ENCODE peak calls at places on chromosomes 4 and X, in four cellular contexts. P is heart right ventricle, Q is lower lobe of right lung, Y is kidney. L is an unnamed sample.

GRCh38 chr4:5790546-5790857 is 79.5 kb downstream of the EVC start:
- DNase-seq in Y (no peak), P (no peak), Q (no peak), L (no peak)

GRCh38 chr4:173231916-173232315 is 63.3 kb downstream of the GALNT7 start:
- DNase-seq in Y (no peak), P (no peak), Q (no peak), L (no peak)

GRCh38 chr4:52937829-52938228 is 75.7 kb downstream of the RASL11B start:
- DNase-seq in Q (no peak), Y (no peak), P (no peak), L (no peak)

GRCh38 chr4:37604464-37604863 is 81.7 kb downstream of the RELL1 start:
- DNase-seq in Y (no peak), Q (no peak), P (no peak), L (no peak)

GRCh38 chr4:80070880-80071620 is 2.0 kb downstream of the ANTXR2 start:
- DNase-seq in Q (no peak), Y (no peak), P (no peak), L (no peak)

GRCh38 chr4:5500165-5500564 is 208.2 kb downstream of the EVC2 start:
- DNase-seq in P (no peak), Q (no peak), Y (no peak), L (no peak)

GRCh38 chr4:141248029-141248428 is 27.3 kb downstream of the ZNF330 start:
- DNase-seq in Y (no peak), Q (peak; percentile 74), P (no peak), L (no peak)

GRCh38 chrX:22032084-22032483 is at the start of gene PHEX:
- DNase-seq in Q (no peak), Y (no peak), P (no peak), L (no peak)

GRCh38 chr4:139085141-139085540 is 69.6 kb downstream of the NOCT start:
- DNase-seq in P (no peak), Y (no peak), Q (no peak), L (no peak)

GRCh38 chrX:19174401-19175025 is 52.2 kb upstream of the ADGRG2 start:
- DNase-seq in P (peak; percentile 9), Q (no peak), Y (no peak), L (no peak)

GRCh38 chr4:112523764-112524505 is 8.0 kb upstream of the NEUROG2 start:
- DNase-seq in P (peak; percentile 65), Y (peak; percentile 80), Q (peak; percentile 70), L (no peak)

GRCh38 chr4:69133993-69134392 is 37.7 kb downstream of the UGT2B7 start:
- DNase-seq in Y (no peak), Q (no peak), P (no peak), L (no peak)

GRCh38 chrX:110420771-110421498 is 62.3 kb downstream of the RTL9 start:
- DNase-seq in P (no peak), Y (no peak), Q (no peak), L (no peak)

GRCh38 chr4:124697441-124697840 is 15.1 kb downstream of the ANKRD50 start:
- DNase-seq in Q (no peak), Y (no peak), P (no peak), L (no peak)
- H3K4me3 ChIP-seq in Q (no peak overlapping the region), Y (no peak overlapping the region), P (no peak overlapping the region), L (no peak overlapping the region)

GRCh38 chrX:16839224-16839851 is 30.8 kb downstream of the RBBP7 start:
- DNase-seq in Y (no peak), P (no peak), Q (no peak), L (no peak)

GRCh38 chrX:16842684-16843083 is 27.5 kb downstream of the RBBP7 start:
- DNase-seq in Q (no peak), P (no peak), Y (no peak), L (no peak)

GRCh38 chrX:16838202-16839066 is 31.7 kb downstream of the RBBP7 start:
- DNase-seq in Y (no peak), Q (no peak), P (peak; percentile 17), L (no peak)

GRCh38 chrX:16843208-16843909 is 26.8 kb downstream of the RBBP7 start:
- DNase-seq in Q (no peak), Y (no peak), P (no peak), L (no peak)

GRCh38 chrX:16839852-16840460 is 30.2 kb downstream of the RBBP7 start:
- DNase-seq in Y (no peak), Q (no peak), P (no peak), L (no peak)
- H3K27ac ChIP-seq in Y (no peak overlapping the region), Q (no peak overlapping the region), P (no peak overlapping the region), L (no peak overlapping the region)

GRCh38 chr4:124937993-124938392 is 225.5 kb upstream of the ANKRD50 start:
- DNase-seq in Q (peak; percentile 66), P (no peak), Y (no peak), L (no peak)
- H3K4me1 ChIP-seq in Q (peaks cover 28% of the 10 kb centered on the region), P (peaks cover 13% of the 10 kb centered on the region), Y (peaks cover 3% of the 10 kb centered on the region), L (peaks cover 42% of the 10 kb centered on the region)

GRCh38 chrX:154409222-154409871 is at the start of gene DNASE1L1:
- DNase-seq in Q (peak; percentile 91), Y (peak; percentile 95), P (peak; percentile 77), L (no peak)

GRCh38 chrX:154411322-154411980 is at the start of gene TAFAZZIN:
- DNase-seq in P (peak; percentile 80), Y (peak; percentile 90), Q (peak; percentile 85), L (no peak)

GRCh38 chrX:154411981-154412340 is 622 bp downstream of the TAFAZZIN start:
- DNase-seq in Q (peak; percentile 81), P (peak; percentile 53), Y (peak; percentile 85), L (no peak)

GRCh38 chrX:154413142-154413541 is 1.8 kb downstream of the TAFAZZIN start:
- DNase-seq in P (no peak), Q (no peak), Y (no peak), L (no peak)

GRCh38 chrX:154412468-154412867 is 1.1 kb downstream of the TAFAZZIN start:
- DNase-seq in Y (no peak), P (peak; percentile 23), Q (peak; percentile 56), L (no peak)
- H3K4me3 ChIP-seq in Y (peak overlapping the region; percentile 63), P (peak overlapping the region; percentile 76), Q (peak overlapping the region; percentile 75), L (peak overlapping the region; percentile 56)